ENCODE peak calls at places on chromosomes 12 and 14, in five cellular contexts. I is tibial artery, Z is OCI-LY7, H is sciatic nerve, J is smooth muscle cell of the brain vasculature. X is an unnamed sample.
A peak's percentile ranks its signal among the peaks of the same experiment; 100 is the strongest.

GRCh38 chr14:51828017-51828797 is 32.2 kb upstream of the GNG2 start:
- DNase-seq in H (no peak), Z (peak; percentile 31), I (no peak), J (no peak), X (no peak)

GRCh38 chr12:76470028-76470939 is 89.3 kb downstream of the OSBPL8 start:
- DNase-seq in H (no peak), J (peak; percentile 65), Z (no peak), I (no peak), X (peak; percentile 3)

GRCh38 chr12:49825971-49826421 is 2.2 kb downstream of the NCKAP5L start:
- DNase-seq in I (no peak), H (no peak), Z (no peak), J (no peak), X (no peak)

GRCh38 chr12:122860052-122860853 is 25.0 kb downstream of the HIP1R start:
- DNase-seq in Z (peak; percentile 71), I (peak; percentile 81), J (no peak), H (peak; percentile 94), X (peak; percentile 89)

GRCh38 chr14:81416981-81417380 is 16.9 kb upstream of the STON2 start:
- DNase-seq in Z (no peak), H (no peak), J (no peak), I (no peak), X (no peak)

GRCh38 chr14:26794731-26795130 is 196.9 kb upstream of the NOVA1 start:
- DNase-seq in I (no peak), Z (no peak), J (no peak), H (no peak), X (no peak)

GRCh38 chr14:100609941-100610391 is 22.7 kb upstream of the BEGAIN start:
- DNase-seq in Z (no peak), J (no peak), H (peak; percentile 51), I (no peak), X (no peak)

GRCh38 chr12:57085999-57086950 is 2.6 kb upstream of the NAB2 start:
- DNase-seq in I (peak; percentile 77), J (no peak), Z (peak; percentile 72), H (peak; percentile 85), X (peak; percentile 96)

GRCh38 chr14:26104686-26105085 is 493.1 kb downstream of the NOVA1 start:
- DNase-seq in J (no peak), H (no peak), I (no peak), Z (no peak), X (no peak)

GRCh38 chr14:21768116-21768874 is 94.7 kb upstream of the OR4E1 start:
- DNase-seq in J (no peak), I (no peak), H (no peak), Z (peak; percentile 48), X (peak; percentile 61)

GRCh38 chr14:24741871-24742270 is 107.9 kb upstream of the GZMB start:
- DNase-seq in I (no peak), J (no peak), H (no peak), Z (no peak), X (no peak)

GRCh38 chr12:122190842-122191668 is 8.1 kb downstream of the LRRC43 start:
- DNase-seq in I (no peak), Z (peak; percentile 79), J (peak; percentile 20), H (no peak), X (peak; percentile 85)

GRCh38 chr12:53990311-53991076 is 5.5 kb downstream of the HOXC10 start:
- DNase-seq in H (no peak), J (no peak), I (no peak), Z (no peak), X (peak; percentile 85)

GRCh38 chr14:99519931-99520421 is 38.8 kb downstream of the CCNK start:
- DNase-seq in J (no peak), I (no peak), Z (no peak), H (peak; percentile 37), X (no peak)

GRCh38 chr12:75650989-75651695 is 139.7 kb upstream of the KRR1 start:
- DNase-seq in Z (no peak), I (no peak), J (no peak), H (no peak), X (no peak)